ENCODE peak calls at places on chromosomes 6 and 20, in seven cellular contexts. H is right lobe of liver, Y is NB4, E is breast epithelium, P is mesendoderm, R is right atrium auricular region, Z is fibroblast of lung. A is an unnamed sample.

GRCh38 chr6:149862901-149863595 is 1.1 kb downstream of the LRP11 start:
- DNase-seq in H (peak; percentile 70), Y (peak; percentile 71), E (peak; percentile 90), P (peak; percentile 63), R (peak; percentile 75), Z (peak; percentile 69), A (no peak)

GRCh38 chr6:151034825-151035781 is 169.6 kb downstream of the MTHFD1L start:
- DNase-seq in H (no peak), Y (no peak), E (no peak), P (no peak), R (peak; percentile 16), Z (peak; percentile 76), A (peak; percentile 75)

GRCh38 chr6:4913705-4914411 is 90.0 kb downstream of the RPP40 start:
- DNase-seq in H (no peak), Y (no peak), E (no peak), P (no peak), R (no peak), Z (no peak), A (no peak)

GRCh38 chr20:19670829-19671228 is 87.2 kb upstream of the RIN2 start:
- DNase-seq in H (no peak), Y (no peak), E (no peak), P (no peak), R (no peak), Z (no peak), A (no peak)

GRCh38 chr6:112503210-112503609 is 156.1 kb downstream of the RFPL4B start:
- DNase-seq in H (no peak), Y (no peak), E (no peak), P (peak; percentile 32), R (no peak), Z (peak; percentile 53), A (peak; percentile 40)

GRCh38 chr6:154345811-154346210 is 10.8 kb downstream of the IPCEF1 start:
- DNase-seq in H (no peak), Y (no peak), E (no peak), P (no peak), R (no peak), Z (no peak), A (no peak)

GRCh38 chr6:5997420-5998093 is 9.2 kb downstream of the NRN1 start:
- DNase-seq in H (no peak), Y (peak; percentile 79), E (no peak), P (peak; percentile 70), R (no peak), Z (no peak), A (no peak)

GRCh38 chr20:8132632-8133587 is 844 bp downstream of the PLCB1 start:
- DNase-seq in H (peak; percentile 70), Y (no peak), E (peak; percentile 58), P (no peak), R (no peak), Z (peak; percentile 40), A (no peak)

GRCh38 chr6:23003671-23004598 is 434.6 kb downstream of the HDGFL1 start:
- DNase-seq in H (no peak), Y (no peak), E (no peak), P (no peak), R (peak; percentile 61), Z (no peak), A (peak; percentile 1)

GRCh38 chr20:19757487-19757972 is 528 bp upstream of the RIN2 start:
- DNase-seq in H (peak; percentile 81), Y (no peak), E (peak; percentile 82), P (peak; percentile 76), R (peak; percentile 88), Z (peak; percentile 77), A (peak; percentile 31)

GRCh38 chr20:14401479-14402138 is 64.2 kb upstream of the FLRT3 start:
- DNase-seq in H (no peak), Y (no peak), E (no peak), P (no peak), R (no peak), Z (no peak), A (no peak)

GRCh38 chr6:5135783-5136376 is 50.7 kb downstream of the PPP1R3G start:
- DNase-seq in H (no peak), Y (peak; percentile 67), E (no peak), P (peak; percentile 73), R (no peak), Z (peak; percentile 23), A (no peak)

GRCh38 chr6:75907444-75907843 is 158.4 kb downstream of the MYO6 start:
- DNase-seq in H (no peak), Y (no peak), E (no peak), P (no peak), R (no peak), Z (no peak), A (no peak)
- H3K4me3 ChIP-seq in H (no peak overlapping the region), Y (no peak overlapping the region), E (no peak overlapping the region), P (no peak overlapping the region), R (no peak overlapping the region), Z (no peak overlapping the region), A (no peak overlapping the region)

DNA sequence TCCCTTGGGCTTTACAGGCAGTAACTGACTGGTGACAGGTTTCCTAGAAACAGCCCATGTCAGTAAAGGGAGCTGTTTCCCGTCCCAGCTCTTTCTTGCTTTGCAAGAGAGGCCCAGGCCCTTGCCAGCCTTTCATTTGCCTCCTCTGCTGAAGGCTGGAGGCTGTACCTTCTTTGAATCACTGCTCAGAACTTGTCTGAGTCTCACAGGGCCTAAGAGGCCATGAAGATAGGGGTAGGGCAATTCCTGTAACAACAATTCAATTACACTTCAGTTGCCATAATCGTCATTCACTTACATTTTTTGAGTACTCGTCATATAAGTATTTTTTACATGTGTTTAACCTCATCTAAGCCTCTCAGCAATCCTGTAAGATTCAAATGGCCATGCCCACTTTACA is 25.9 kb upstream of the MAFB start:
- DNase-seq in H (no peak), Y (no peak), E (no peak), P (no peak), R (no peak), Z (no peak), A (no peak)
- H3K4me3 ChIP-seq in H (no peak overlapping the region), Y (no peak overlapping the region), E (no peak overlapping the region), P (no peak overlapping the region), R (no peak overlapping the region), Z (no peak overlapping the region), A (no peak overlapping the region)

DNA sequence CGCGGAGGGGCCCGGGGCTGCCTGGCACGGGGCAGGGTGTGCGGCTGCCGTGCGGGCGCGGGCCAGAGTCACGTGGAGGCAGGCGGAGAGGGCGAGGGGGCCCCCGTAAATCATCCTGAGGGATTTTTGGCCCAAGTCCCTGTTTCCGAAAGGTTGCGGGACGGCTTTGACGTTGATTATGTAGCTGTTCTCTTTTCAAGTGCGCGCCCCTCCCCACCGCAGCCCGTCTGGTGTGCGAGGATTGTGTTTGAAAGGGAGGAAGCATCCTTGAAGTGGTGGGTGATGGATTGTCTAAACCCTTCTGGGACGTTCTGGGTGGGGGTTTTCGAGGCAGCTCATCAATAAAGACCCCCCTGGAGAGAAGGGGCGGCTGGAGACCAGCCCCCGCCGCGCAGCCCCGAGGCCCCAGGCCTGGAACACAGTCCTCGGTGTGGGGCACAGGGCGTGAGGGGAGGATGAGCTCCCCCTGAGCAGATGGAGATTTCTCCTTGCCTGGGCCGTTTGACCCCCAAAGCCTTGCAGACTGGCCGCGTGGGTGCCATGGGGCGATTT is 7.0 kb upstream of the FOXF2 start:
- DNase-seq in H (no peak), Y (no peak), E (no peak), P (peak; percentile 69), R (no peak), Z (no peak), A (no peak)
- H3K4me3 ChIP-seq in H (no peak overlapping the region), Y (no peak overlapping the region), E (peak overlapping the region; percentile 64), P (no peak overlapping the region), R (no peak overlapping the region), Z (peak overlapping the region; percentile 18), A (no peak overlapping the region)

GRCh38 chr20:4117867-4118266 is 102.5 kb upstream of the RNF24 start:
- DNase-seq in H (no peak), Y (no peak), E (no peak), P (no peak), R (no peak), Z (no peak), A (no peak)

GRCh38 chr20:4120921-4121321 is 105.6 kb upstream of the RNF24 start:
- DNase-seq in H (no peak), Y (no peak), E (no peak), P (no peak), R (no peak), Z (no peak), A (no peak)

GRCh38 chr20:4117341-4117740 is 102.0 kb upstream of the RNF24 start:
- DNase-seq in H (no peak), Y (no peak), E (no peak), P (no peak), R (no peak), Z (no peak), A (no peak)

GRCh38 chr20:4122931-4123330 is 107.6 kb upstream of the RNF24 start:
- DNase-seq in H (no peak), Y (no peak), E (no peak), P (no peak), R (peak; percentile 28), Z (no peak), A (no peak)

DNA sequence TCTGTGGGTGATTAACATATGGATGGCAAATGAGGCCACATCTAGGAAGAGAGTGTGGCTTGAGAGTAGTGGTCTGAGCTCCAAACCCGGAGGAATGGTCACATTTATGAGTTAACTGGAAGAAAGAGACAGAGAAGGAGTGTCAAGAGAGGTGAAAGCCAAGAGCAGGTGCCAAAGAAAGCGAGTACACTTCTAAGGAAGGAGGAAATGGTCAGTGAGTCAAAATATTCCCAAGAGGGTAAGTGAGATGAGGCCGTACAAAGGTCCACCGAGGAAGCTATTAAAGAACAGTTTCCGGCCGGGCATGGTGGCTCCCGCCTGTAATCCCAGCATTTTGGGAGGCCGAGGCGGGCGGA is 104.5 kb upstream of the RNF24 start:
- DNase-seq in H (no peak), Y (no peak), E (no peak), P (no peak), R (no peak), Z (no peak), A (peak; percentile 24)
- H3K4me3 ChIP-seq in H (no peak overlapping the region), Y (no peak overlapping the region), E (no peak overlapping the region), P (no peak overlapping the region), R (no peak overlapping the region), Z (no peak overlapping the region), A (no peak overlapping the region)

GRCh38 chr20:33672426-33673114 is 1.7 kb downstream of the NECAB3 start:
- DNase-seq in H (no peak), Y (no peak), E (no peak), P (no peak), R (no peak), Z (no peak), A (no peak)
- H3K4me3 ChIP-seq in H (no peak overlapping the region), Y (no peak overlapping the region), E (peak overlapping the region; percentile 78), P (no peak overlapping the region), R (peak overlapping the region; percentile 73), Z (no peak overlapping the region), A (peak overlapping the region; percentile 63)

DNA sequence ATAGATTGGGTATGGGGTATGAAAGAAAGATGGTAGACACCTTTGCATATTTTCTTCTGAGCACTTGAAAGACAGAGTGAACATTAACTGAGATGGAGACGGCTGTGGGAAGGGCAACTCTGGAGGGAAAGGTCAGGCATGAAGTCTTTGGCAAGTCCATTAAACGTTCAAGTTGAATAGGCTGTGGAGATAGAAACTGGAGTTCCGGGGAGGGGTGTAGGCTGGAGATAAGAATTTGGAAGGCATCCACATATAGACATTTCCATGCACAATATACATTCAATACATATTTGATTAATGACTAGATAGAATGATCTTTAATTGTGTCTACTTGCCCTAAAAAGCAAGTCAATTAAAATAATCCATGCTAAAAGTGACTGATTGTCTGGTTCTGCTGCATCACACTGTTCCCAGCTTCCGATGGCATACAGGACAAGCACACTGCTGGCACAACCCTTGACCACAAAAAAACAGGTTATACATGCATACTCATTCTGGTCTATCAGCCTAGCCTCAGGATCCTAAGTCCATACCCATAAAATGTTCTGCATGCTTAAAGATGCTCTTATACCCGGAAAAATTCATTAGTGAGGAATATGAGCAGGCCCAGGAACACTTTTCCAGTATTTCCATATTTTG is 1.9 kb upstream of the MYLK4 start:
- DNase-seq in H (no peak), Y (no peak), E (no peak), P (no peak), R (no peak), Z (no peak), A (no peak)
- H3K4me3 ChIP-seq in H (no peak overlapping the region), Y (no peak overlapping the region), E (no peak overlapping the region), P (no peak overlapping the region), R (no peak overlapping the region), Z (no peak overlapping the region), A (no peak overlapping the region)